ENCODE peak calls at places on chromosomes 2 and 18, in six cellular contexts. B is HepG2, D is HCT116, Y is upper lobe of left lung, C is Panc1, J is K562. T is an unnamed sample.

GRCh38 chr2:99988567-99988966 is 153.8 kb downstream of the AFF3 start:
- ATAC-seq in B (no peak), D (no peak), Y (no peak), C (no peak), J (no peak), T (no peak)

GRCh38 chr2:9548506-9548905 is 7.1 kb downstream of the ADAM17 start:
- ATAC-seq in B (no peak), D (no peak), Y (no peak), C (no peak), J (peak; percentile 22), T (no peak)

GRCh38 chr18:67951166-67951565 is 434.6 kb upstream of the DSEL start:
- ATAC-seq in B (no peak), D (no peak), Y (no peak), C (no peak), J (no peak), T (no peak)

GRCh38 chr18:36142751-36143150 is 13.1 kb downstream of the ELP2 start:
- ATAC-seq in B (no peak), D (no peak), Y (no peak), C (no peak), J (no peak), T (no peak)

GRCh38 chr18:25275414-25276001 is 76.5 kb downstream of the ZNF521 start:
- ATAC-seq in B (no peak), D (no peak), Y (no peak), C (no peak), J (no peak), T (no peak)

GRCh38 chr2:180289627-180290026 is 282.5 kb upstream of the CWC22 start:
- ATAC-seq in B (peak; percentile 98), D (no peak), Y (no peak), C (peak; percentile 70), J (no peak), T (no peak)

GRCh38 chr2:29460191-29460590 is 345.0 kb downstream of the CLIP4 start:
- ATAC-seq in B (no peak), D (no peak), Y (no peak), C (no peak), J (no peak), T (no peak)

GRCh38 chr2:239159476-239159911 is 241.3 kb downstream of the HDAC4 start:
- ATAC-seq in B (no peak), D (no peak), Y (no peak), C (no peak), J (no peak), T (no peak)

GRCh38 chr18:13915973-13916372 is 637 bp upstream of the MC2R start:
- ATAC-seq in B (no peak), D (no peak), Y (no peak), C (no peak), J (no peak), T (no peak)

GRCh38 chr18:23640023-23640422 is 22.7 kb downstream of the ANKRD29 start:
- ATAC-seq in B (peak; percentile 96), D (peak; percentile 37), Y (peak; percentile 45), C (no peak), J (peak; percentile 29), T (no peak)

GRCh38 chr2:222136106-222136630 is 162.6 kb downstream of the PAX3 start:
- ATAC-seq in B (no peak), D (no peak), Y (no peak), C (no peak), J (no peak), T (no peak)

GRCh38 chr2:210938228-210938627 is 381.8 kb downstream of the CPS1 start:
- ATAC-seq in B (no peak), D (no peak), Y (no peak), C (no peak), J (no peak), T (no peak)

GRCh38 chr2:188364033-188364432 is 72.4 kb downstream of the GULP1 start:
- ATAC-seq in B (no peak), D (no peak), Y (no peak), C (no peak), J (no peak), T (no peak)

GRCh38 chr18:21762181-21762772 is 21.7 kb downstream of the MIB1 start:
- ATAC-seq in B (no peak), D (no peak), Y (no peak), C (no peak), J (no peak), T (no peak)

GRCh38 chr2:169478745-169479256 is 493 bp upstream of the BBS5 start:
- ATAC-seq in B (peak; percentile 6), D (peak; percentile 7), Y (no peak), C (peak; percentile 2), J (no peak), T (peak; percentile 4)

GRCh38 chr2:169478339-169478738 is 955 bp upstream of the BBS5 start:
- ATAC-seq in B (peak; percentile 5), D (no peak), Y (no peak), C (no peak), J (no peak), T (peak; percentile 45)

GRCh38 chr2:169476459-169476858 is 2.8 kb upstream of the BBS5 start:
- ATAC-seq in B (no peak), D (no peak), Y (no peak), C (no peak), J (no peak), T (no peak)

GRCh38 chr2:169480079-169480465 is 778 bp downstream of the BBS5 start:
- ATAC-seq in B (no peak), D (no peak), Y (no peak), C (peak; percentile 7), J (no peak), T (no peak)

DNA sequence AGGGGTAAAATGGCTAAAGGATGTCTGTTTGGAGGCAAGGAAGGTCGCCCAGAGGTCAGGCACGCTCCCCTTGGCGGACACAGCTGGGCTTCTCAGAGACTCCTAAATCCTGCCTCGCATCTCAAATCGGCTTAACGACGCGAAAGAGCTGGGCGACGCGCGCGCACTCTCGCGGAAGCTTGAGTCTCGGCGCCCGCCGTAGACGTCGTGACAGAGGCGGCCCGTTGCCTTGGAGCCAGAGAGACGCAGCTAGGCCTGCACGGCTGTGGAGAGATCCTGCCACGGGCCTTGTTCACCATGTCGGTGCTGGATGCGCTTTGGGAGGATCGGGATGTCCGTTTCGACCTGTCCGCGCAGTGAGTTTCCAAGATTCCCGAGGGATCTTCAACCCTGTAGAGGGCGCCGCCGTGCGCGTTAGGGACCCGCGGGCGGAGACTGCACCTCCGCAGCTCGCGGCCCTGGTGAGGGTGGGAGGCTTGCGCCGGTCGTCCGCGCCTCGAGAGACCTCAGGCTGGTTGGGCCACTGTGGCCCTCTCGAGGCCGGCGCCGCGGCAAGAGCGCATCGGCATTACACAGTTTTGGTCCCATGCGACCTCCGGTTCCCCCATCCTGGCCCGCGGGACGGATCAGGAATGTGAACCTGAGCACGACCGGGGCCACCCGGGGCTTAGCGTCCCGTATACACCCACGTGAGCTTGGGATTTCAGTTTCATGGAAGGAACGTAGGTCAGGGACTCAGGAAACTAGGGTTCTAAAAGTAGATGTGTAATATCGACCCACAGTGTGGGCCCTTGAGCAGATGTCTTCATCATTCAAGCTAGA is at the start of gene BBS5:
- ATAC-seq in B (peak; percentile 95), D (peak; percentile 88), Y (peak; percentile 95), C (peak; percentile 98), J (peak; percentile 96), T (peak; percentile 94)
- TF ChIP-seq POLR2AphosphoS5 in B (peak; percentile 41), D (peak; percentile 48), Y (no peak), C (peak; percentile 48), J (peak; percentile 51), T (peak; percentile 57)

GRCh38 chr18:59616501-59616900 is 80.7 kb downstream of the CCBE1 start:
- ATAC-seq in B (no peak), D (no peak), Y (no peak), C (no peak), J (no peak), T (no peak)

GRCh38 chr18:59613903-59614302 is 83.3 kb downstream of the CCBE1 start:
- ATAC-seq in B (no peak), D (no peak), Y (no peak), C (no peak), J (no peak), T (no peak)

GRCh38 chr18:59620381-59620780 is 76.8 kb downstream of the CCBE1 start:
- ATAC-seq in B (no peak), D (no peak), Y (no peak), C (no peak), J (no peak), T (no peak)

GRCh38 chr18:59621027-59621426 is 76.2 kb downstream of the CCBE1 start:
- ATAC-seq in B (no peak), D (no peak), Y (no peak), C (no peak), J (no peak), T (no peak)

DNA sequence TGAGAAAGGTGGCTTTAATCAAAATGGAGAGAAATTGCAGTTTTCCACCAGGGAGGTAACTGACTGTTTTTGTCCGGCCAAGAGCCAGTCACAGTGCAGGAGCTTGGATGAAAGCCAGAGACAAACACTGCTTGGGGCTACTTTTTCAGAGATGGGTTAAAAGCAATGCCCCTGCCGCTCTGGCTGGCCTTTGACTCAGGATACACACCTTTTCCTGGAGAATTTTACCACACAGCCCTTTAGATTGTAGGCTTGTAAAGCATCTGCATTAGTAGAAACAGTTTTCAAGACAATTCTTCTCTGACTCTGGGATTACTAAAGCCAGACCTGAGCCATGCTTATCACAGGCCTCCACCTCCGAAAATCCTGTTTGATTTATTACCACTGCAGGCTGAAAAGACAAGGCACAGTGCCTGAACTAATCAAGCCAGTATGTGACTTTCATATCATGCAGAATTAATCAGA is 79.7 kb downstream of the CCBE1 start:
- ATAC-seq in B (no peak), D (no peak), Y (no peak), C (no peak), J (no peak), T (no peak)
- TF ChIP-seq POLR2AphosphoS5 in B (no peak), D (no peak), Y (no peak), C (no peak), J (no peak), T (no peak)

GRCh38 chr18:48159816-48160215 is 229.4 kb upstream of the SMAD2 start:
- ATAC-seq in B (no peak), D (no peak), Y (no peak), C (no peak), J (no peak), T (no peak)
- TF ChIP-seq POLR2AphosphoS5 in B (no peak), D (no peak), Y (no peak), C (no peak), J (no peak), T (no peak)

GRCh38 chr2:42328148-42328833 is 32.7 kb downstream of the COX7A2L start:
- ATAC-seq in B (no peak), D (peak; percentile 65), Y (no peak), C (no peak), J (peak; percentile 64), T (no peak)

GRCh38 chr2:42328923-42329322 is 32.1 kb downstream of the COX7A2L start:
- ATAC-seq in B (no peak), D (no peak), Y (no peak), C (no peak), J (no peak), T (no peak)

GRCh38 chr2:42331569-42332284 is 29.3 kb downstream of the COX7A2L start:
- ATAC-seq in B (no peak), D (no peak), Y (no peak), C (no peak), J (peak; percentile 66), T (no peak)

GRCh38 chr2:42327125-42327524 is 33.9 kb downstream of the COX7A2L start:
- ATAC-seq in B (peak; percentile 30), D (no peak), Y (no peak), C (peak; percentile 63), J (no peak), T (no peak)

DNA sequence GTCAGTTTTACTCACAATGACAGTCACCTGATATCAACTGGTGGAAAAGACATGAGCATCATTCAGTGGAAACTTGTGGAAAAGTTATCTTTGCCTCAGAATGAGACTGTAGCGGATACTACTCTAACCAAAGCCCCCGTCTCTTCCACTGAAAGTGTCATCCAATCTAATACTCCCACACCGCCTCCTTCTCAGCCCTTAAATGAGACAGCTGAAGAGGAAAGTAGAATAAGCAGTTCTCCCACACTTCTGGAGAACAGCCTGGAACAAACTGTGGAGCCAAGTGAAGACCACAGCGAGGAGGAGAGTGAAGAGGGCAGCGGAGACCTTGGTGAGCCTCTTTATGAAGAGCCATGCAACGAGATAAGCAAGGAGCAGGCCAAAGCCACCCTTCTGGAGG is 31.2 kb downstream of the COX7A2L start:
- ATAC-seq in B (peak; percentile 10), D (no peak), Y (no peak), C (no peak), J (no peak), T (no peak)
- TF ChIP-seq POLR2AphosphoS5 in B (peak; percentile 23), D (no peak), Y (no peak), C (no peak), J (no peak), T (no peak)

T was measured in gastroesophageal sphincter.